ENCODE peak calls at places on chromosomes 6 and 20, in seven cellular contexts. X is tibial nerve, R is ovary, F is adrenal gland, B is IMR-90, D is HCT116, S is HepG2. Q is an unnamed sample.
A peak's percentile ranks its signal among the peaks of the same experiment; 100 is the strongest.

GRCh38 chr20:3815703-3816315 is 4.5 kb upstream of the AP5S1 start:
- DNase-seq in X (no peak), R (no peak), S (no peak), B (no peak), D (no peak), F (no peak), Q (no peak)

GRCh38 chr6:63923139-63923739 is 287.6 kb downstream of the PHF3 start:
- DNase-seq in S (peak; percentile 52), F (no peak), X (no peak), D (peak; percentile 21), R (no peak), B (peak; percentile 51), Q (peak; percentile 58)

GRCh38 chr6:37155394-37156312 is 14.3 kb upstream of the PIM1 start:
- DNase-seq in S (no peak), B (no peak), F (no peak), X (no peak), D (no peak), R (no peak), Q (peak; percentile 56)

GRCh38 chr20:13325796-13326340 is 104.8 kb downstream of the ISM1 start:
- DNase-seq in R (no peak), B (no peak), X (no peak), S (no peak), F (no peak), D (no peak), Q (no peak)

GRCh38 chr20:37640600-37641561 is 52.9 kb upstream of the CTNNBL1 start:
- DNase-seq in B (no peak), S (no peak), X (no peak), F (peak; percentile 66), D (no peak), R (no peak), Q (no peak)

GRCh38 chr6:158027590-158028285 is 46.1 kb downstream of the SYNJ2 start:
- DNase-seq in F (no peak), X (no peak), D (no peak), R (no peak), S (no peak), B (no peak), Q (no peak)

GRCh38 chr20:38125157-38126056 is 39.7 kb downstream of the TGM2 start:
- DNase-seq in S (peak; percentile 90), D (no peak), X (peak; percentile 41), B (peak; percentile 58), R (peak; percentile 68), F (peak; percentile 80), Q (no peak)

GRCh38 chr20:17558154-17558940 is 11.5 kb upstream of the DSTN start:
- DNase-seq in X (no peak), B (peak; percentile 91), S (peak; percentile 83), R (peak; percentile 73), F (peak; percentile 71), D (peak; percentile 88), Q (no peak)

GRCh38 chr20:3931664-3932063 is 42.5 kb downstream of the PANK2 start:
- DNase-seq in X (no peak), S (no peak), B (peak; percentile 30), R (no peak), D (no peak), F (no peak), Q (no peak)

GRCh38 chr6:111280445-111280844 is 193.1 kb downstream of the SLC16A10 start:
- DNase-seq in R (no peak), B (peak; percentile 39), S (no peak), X (no peak), F (no peak), D (no peak), Q (no peak)

GRCh38 chr20:34952676-34953075 is 2.9 kb downstream of the GSS start:
- DNase-seq in B (peak; percentile 19), S (no peak), F (no peak), D (no peak), X (no peak), R (no peak), Q (no peak)

GRCh38 chr6:167906899-167907298 is 80.2 kb downstream of the AFDN start:
- DNase-seq in S (no peak), D (no peak), F (peak; percentile 93), B (no peak), R (peak; percentile 30), X (no peak), Q (no peak)

GRCh38 chr20:64057628-64058498 is 5.1 kb upstream of the TCEA2 start:
- DNase-seq in B (peak; percentile 40), R (peak; percentile 73), D (no peak), F (peak; percentile 87), X (peak; percentile 60), S (peak; percentile 83), Q (peak; percentile 56)

GRCh38 chr20:13008761-13009681 is at the start of gene SPTLC3:
- DNase-seq in D (no peak), X (peak; percentile 15), S (peak; percentile 56), F (peak; percentile 65), R (peak; percentile 52), B (peak; percentile 36), Q (no peak)

GRCh38 chr6:79784013-79784753 is 153.1 kb downstream of the SH3BGRL2 start:
- DNase-seq in S (no peak), R (no peak), D (no peak), F (no peak), B (no peak), X (no peak), Q (no peak)

GRCh38 chr20:8505817-8506216 is 373.8 kb downstream of the PLCB1 start:
- DNase-seq in S (no peak), F (no peak), B (peak; percentile 5), R (no peak), D (no peak), X (no peak), Q (no peak)

GRCh38 chr20:47663354-47664067 is 121.8 kb downstream of the SULF2 start:
- DNase-seq in X (peak; percentile 70), D (peak; percentile 51), R (peak; percentile 86), F (peak; percentile 92), S (peak; percentile 83), B (peak; percentile 70), Q (peak; percentile 82)

GRCh38 chr20:58127731-58128130 is 100.7 kb downstream of the ANKRD60 start:
- DNase-seq in S (peak; percentile 26), X (peak; percentile 59), R (no peak), B (peak; percentile 22), F (no peak), D (peak; percentile 71), Q (no peak)

GRCh38 chr6:82268301-82268846 is 20.8 kb upstream of the IBTK start:
- DNase-seq in X (no peak), D (no peak), R (no peak), S (no peak), F (no peak), B (no peak), Q (no peak)

DNA sequence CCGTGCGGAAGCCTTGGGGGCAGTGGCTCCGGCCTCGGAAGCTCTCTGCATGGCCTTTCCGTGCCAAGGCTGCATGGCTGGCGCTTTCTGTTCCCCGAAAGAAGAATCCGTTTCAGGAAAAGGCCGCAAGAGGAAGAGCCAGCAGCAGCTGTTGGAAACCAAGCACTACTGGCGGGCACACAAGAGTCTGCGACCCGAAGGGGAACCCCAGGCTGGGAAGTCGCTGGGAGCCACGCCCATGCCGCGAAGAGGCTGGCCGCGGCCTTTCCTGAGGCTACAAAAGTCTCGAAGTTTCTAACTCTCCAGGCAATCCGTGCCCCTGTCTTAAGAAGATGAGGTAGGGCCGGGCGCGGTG is at the start of gene CGAS:
- DNase-seq in X (peak; percentile 51), D (no peak), R (peak; percentile 61), S (no peak), B (peak; percentile 62), F (peak; percentile 81), Q (peak; percentile 78)
- TF ChIP-seq POLR2A in X (peak; percentile 61), D (no peak), R (no peak), S (no peak), B (no peak), F (peak; percentile 26), Q (peak; percentile 72)

DNA sequence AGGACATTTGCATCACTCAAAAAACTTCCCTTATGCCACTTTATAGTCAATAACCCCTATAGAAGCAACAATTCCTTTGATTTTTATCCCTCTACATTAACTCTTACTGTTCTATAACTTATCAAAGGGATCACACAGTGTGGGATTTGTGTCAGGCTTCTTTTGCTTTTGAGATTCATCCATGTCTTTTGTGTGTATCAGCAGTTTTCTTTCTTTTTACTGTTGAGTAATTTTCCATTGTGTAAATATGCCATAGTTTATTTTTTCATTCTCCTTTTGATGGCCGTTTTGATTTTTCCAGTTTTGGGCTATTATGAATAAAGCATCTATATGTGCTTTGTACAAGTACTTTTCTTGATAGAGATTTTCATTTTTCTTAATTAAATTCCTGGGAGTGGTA is 657.9 kb downstream of the EPM2A start:
- DNase-seq in R (no peak), X (no peak), B (no peak), F (no peak), D (no peak), S (no peak), Q (no peak)
- TF ChIP-seq POLR2A in R (no peak), X (no peak), B (no peak), F (no peak), D (no peak), S (no peak), Q (no peak)

GRCh38 chr6:34196116-34196832 is 40.4 kb upstream of the HMGA1 start:
- DNase-seq in D (peak; percentile 26), F (peak; percentile 93), R (peak; percentile 85), X (peak; percentile 78), S (no peak), B (peak; percentile 62), Q (peak; percentile 81)
- TF ChIP-seq POLR2A in D (peak; percentile 32), F (no peak), R (peak; percentile 14), X (no peak), S (no peak), B (peak; percentile 34), Q (no peak)

DNA sequence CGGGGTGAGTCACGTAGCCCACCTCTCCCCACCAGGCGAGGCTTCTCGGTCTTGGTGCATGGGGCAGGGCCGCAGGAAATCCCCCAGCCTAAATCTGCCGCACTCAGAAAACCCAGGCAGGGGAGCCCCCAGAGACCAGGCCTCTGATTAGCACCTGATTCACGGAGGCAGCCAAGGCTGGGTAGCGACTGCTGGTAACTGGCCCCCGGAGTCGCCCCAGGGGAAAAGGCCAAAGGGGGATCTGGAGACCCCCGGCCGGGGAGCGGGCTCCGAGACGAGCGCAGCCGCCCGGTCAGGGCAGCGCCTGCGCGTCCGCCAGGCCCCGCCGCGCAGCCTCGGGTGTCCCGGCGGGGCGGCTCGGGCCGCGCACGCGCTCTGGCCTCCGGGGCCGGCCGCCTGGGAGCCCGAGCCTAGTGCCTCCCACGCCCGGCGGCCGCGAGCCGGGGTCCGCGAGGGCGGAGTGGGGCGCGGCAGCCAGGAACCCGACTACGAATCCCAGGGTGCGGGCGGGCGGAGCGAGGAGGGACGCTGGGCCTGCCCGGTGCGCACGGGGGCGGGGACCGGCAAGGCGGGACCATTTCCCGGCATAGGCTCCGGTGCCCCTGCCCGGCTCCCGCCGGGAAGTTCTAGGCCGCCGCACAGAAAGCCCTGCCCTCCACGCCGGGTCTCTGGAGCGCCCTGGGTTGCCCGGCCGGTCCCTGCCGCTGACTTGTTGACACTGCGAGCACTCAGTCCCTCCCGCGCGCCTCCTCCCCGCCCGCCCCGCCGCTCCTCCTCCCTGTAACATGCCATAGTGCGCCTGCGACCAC is at the start of gene DUSP22:
- DNase-seq in F (peak; percentile 91), X (peak; percentile 83), D (peak; percentile 45), B (peak; percentile 77), S (peak; percentile 80), R (peak; percentile 85), Q (no peak)
- TF ChIP-seq POLR2A in F (peak; percentile 79), X (peak; percentile 98), D (peak; percentile 54), B (peak; percentile 66), S (peak; percentile 81), R (peak; percentile 67), Q (peak; percentile 76)